ENCODE peak calls at places on chromosome 12, in eight cellular contexts. One of them, this sample, is unnamed.

GRCh38 chr12:92827836-92828431 is 101.2 kb downstream of the EEA1 start:
- DNase-seq in AG09319: peak; percentile 10
- DNase-seq in psoas muscle: no peak
- DNase-seq in MCF 10A: peak; percentile 69
- DNase-seq in WTC11: peak; percentile 26
- DNase-seq in GM20000: peak; percentile 32
- DNase-seq in astrocyte of the cerebellum: peak; percentile 12
- DNase-seq in Calu3: peak; percentile 41
- DNase-seq in this sample: peak; percentile 38

GRCh38 chr12:108729612-108730336 is 1.5 kb downstream of the CORO1C start:
- DNase-seq in AG09319: no peak
- DNase-seq in psoas muscle: no peak
- DNase-seq in MCF 10A: peak; percentile 49
- DNase-seq in WTC11: no peak
- DNase-seq in GM20000: no peak
- DNase-seq in astrocyte of the cerebellum: no peak
- DNase-seq in Calu3: no peak
- DNase-seq in this sample: peak; percentile 15

GRCh38 chr12:132061197-132061596 is 82.9 kb downstream of the DDX51 start:
- DNase-seq in AG09319: no peak
- DNase-seq in psoas muscle: no peak
- DNase-seq in MCF 10A: no peak
- DNase-seq in WTC11: no peak
- DNase-seq in GM20000: no peak
- DNase-seq in astrocyte of the cerebellum: no peak
- DNase-seq in Calu3: no peak
- DNase-seq in this sample: no peak

GRCh38 chr12:71871116-71871515 is 31.6 kb downstream of the TBC1D15 start:
- DNase-seq in AG09319: no peak
- DNase-seq in psoas muscle: no peak
- DNase-seq in MCF 10A: peak; percentile 40
- DNase-seq in WTC11: no peak
- DNase-seq in GM20000: no peak
- DNase-seq in astrocyte of the cerebellum: no peak
- DNase-seq in Calu3: no peak
- DNase-seq in this sample: peak; percentile 36

GRCh38 chr12:130761537-130762318 is 45.6 kb upstream of the RIMBP2 start:
- DNase-seq in AG09319: no peak
- DNase-seq in psoas muscle: no peak
- DNase-seq in MCF 10A: peak; percentile 45
- DNase-seq in WTC11: peak; percentile 73
- DNase-seq in GM20000: peak; percentile 73
- DNase-seq in astrocyte of the cerebellum: no peak
- DNase-seq in Calu3: peak; percentile 79
- DNase-seq in this sample: peak; percentile 14

GRCh38 chr12:116759783-116760581 is 21.9 kb downstream of the RNFT2 start:
- DNase-seq in AG09319: no peak
- DNase-seq in psoas muscle: no peak
- DNase-seq in MCF 10A: no peak
- DNase-seq in WTC11: peak; percentile 77
- DNase-seq in GM20000: no peak
- DNase-seq in astrocyte of the cerebellum: no peak
- DNase-seq in Calu3: no peak
- DNase-seq in this sample: no peak

GRCh38 chr12:13390381-13390856 is 193.9 kb downstream of the EMP1 start:
- DNase-seq in AG09319: peak; percentile 65
- DNase-seq in psoas muscle: peak; percentile 92
- DNase-seq in MCF 10A: peak; percentile 97
- DNase-seq in WTC11: no peak
- DNase-seq in GM20000: no peak
- DNase-seq in astrocyte of the cerebellum: peak; percentile 62
- DNase-seq in Calu3: peak; percentile 89
- DNase-seq in this sample: peak; percentile 16

GRCh38 chr12:19298837-19299605 is 140.3 kb upstream of the AEBP2 start:
- DNase-seq in AG09319: no peak
- DNase-seq in psoas muscle: no peak
- DNase-seq in MCF 10A: peak; percentile 76
- DNase-seq in WTC11: no peak
- DNase-seq in GM20000: no peak
- DNase-seq in astrocyte of the cerebellum: no peak
- DNase-seq in Calu3: no peak
- DNase-seq in this sample: no peak

GRCh38 chr12:57522019-57522886 is at the start of gene MBD6:
- DNase-seq in AG09319: peak; percentile 93
- DNase-seq in psoas muscle: peak; percentile 97
- DNase-seq in MCF 10A: peak; percentile 93
- DNase-seq in WTC11: peak; percentile 85
- DNase-seq in GM20000: peak; percentile 99
- DNase-seq in astrocyte of the cerebellum: peak; percentile 55
- DNase-seq in Calu3: peak; percentile 96
- DNase-seq in this sample: peak; percentile 92

GRCh38 chr12:118033331-118033730 is 16.8 kb downstream of the RFC5 start:
- DNase-seq in AG09319: no peak
- DNase-seq in psoas muscle: no peak
- DNase-seq in MCF 10A: no peak
- DNase-seq in WTC11: no peak
- DNase-seq in GM20000: no peak
- DNase-seq in astrocyte of the cerebellum: no peak
- DNase-seq in Calu3: no peak
- DNase-seq in this sample: no peak

GRCh38 chr12:118033902-118034301 is 17.4 kb downstream of the RFC5 start:
- DNase-seq in AG09319: peak; percentile 48
- DNase-seq in psoas muscle: no peak
- DNase-seq in MCF 10A: no peak
- DNase-seq in WTC11: no peak
- DNase-seq in GM20000: no peak
- DNase-seq in astrocyte of the cerebellum: no peak
- DNase-seq in Calu3: no peak
- DNase-seq in this sample: no peak

GRCh38 chr12:118035194-118036041 is 18.9 kb downstream of the RFC5 start:
- DNase-seq in AG09319: no peak
- DNase-seq in psoas muscle: no peak
- DNase-seq in MCF 10A: no peak
- DNase-seq in WTC11: no peak
- DNase-seq in GM20000: peak; percentile 61
- DNase-seq in astrocyte of the cerebellum: no peak
- DNase-seq in Calu3: peak; percentile 39
- DNase-seq in this sample: no peak

GRCh38 chr12:118036672-118037411 is 20.3 kb downstream of the RFC5 start:
- DNase-seq in AG09319: no peak
- DNase-seq in psoas muscle: no peak
- DNase-seq in MCF 10A: no peak
- DNase-seq in WTC11: no peak
- DNase-seq in GM20000: no peak
- DNase-seq in astrocyte of the cerebellum: no peak
- DNase-seq in Calu3: no peak
- DNase-seq in this sample: no peak

GRCh38 chr12:118034429-118035193 is 18.1 kb downstream of the RFC5 start:
- DNase-seq in AG09319: no peak
- DNase-seq in psoas muscle: no peak
- DNase-seq in MCF 10A: peak; percentile 64
- DNase-seq in WTC11: peak; percentile 18
- DNase-seq in GM20000: no peak
- DNase-seq in astrocyte of the cerebellum: no peak
- DNase-seq in Calu3: peak; percentile 44
- DNase-seq in this sample: peak; percentile 67
- TF ChIP-seq CTCF in AG09319: peak; percentile 55
- TF ChIP-seq CTCF in psoas muscle: peak; percentile 36
- TF ChIP-seq CTCF in MCF 10A: peak; percentile 49
- TF ChIP-seq CTCF in WTC11: no peak
- TF ChIP-seq CTCF in GM20000: no peak
- TF ChIP-seq CTCF in astrocyte of the cerebellum: peak; percentile 47
- TF ChIP-seq CTCF in Calu3: peak; percentile 9
- TF ChIP-seq CTCF in this sample: peak; percentile 74

GRCh38 chr12:5073054-5073453 is 29.4 kb downstream of the KCNA5 start:
- DNase-seq in AG09319: no peak
- DNase-seq in psoas muscle: no peak
- DNase-seq in MCF 10A: no peak
- DNase-seq in WTC11: no peak
- DNase-seq in GM20000: no peak
- DNase-seq in astrocyte of the cerebellum: no peak
- DNase-seq in Calu3: no peak
- DNase-seq in this sample: no peak
- TF ChIP-seq CTCF in AG09319: no peak
- TF ChIP-seq CTCF in psoas muscle: no peak
- TF ChIP-seq CTCF in MCF 10A: no peak
- TF ChIP-seq CTCF in WTC11: no peak
- TF ChIP-seq CTCF in GM20000: no peak
- TF ChIP-seq CTCF in astrocyte of the cerebellum: peak; percentile 3
- TF ChIP-seq CTCF in Calu3: no peak
- TF ChIP-seq CTCF in this sample: peak; percentile 45

GRCh38 chr12:49673446-49674317 is 33.5 kb downstream of the FMNL3 start:
- DNase-seq in AG09319: peak; percentile 86
- DNase-seq in psoas muscle: peak; percentile 95
- DNase-seq in MCF 10A: no peak
- DNase-seq in WTC11: peak; percentile 66
- DNase-seq in GM20000: no peak
- DNase-seq in astrocyte of the cerebellum: peak; percentile 89
- DNase-seq in Calu3: no peak
- DNase-seq in this sample: peak; percentile 90
- TF ChIP-seq CTCF in AG09319: peak; percentile 31
- TF ChIP-seq CTCF in psoas muscle: peak; percentile 46
- TF ChIP-seq CTCF in MCF 10A: no peak
- TF ChIP-seq CTCF in WTC11: no peak
- TF ChIP-seq CTCF in GM20000: no peak
- TF ChIP-seq CTCF in astrocyte of the cerebellum: no peak
- TF ChIP-seq CTCF in Calu3: no peak
- TF ChIP-seq CTCF in this sample: peak; percentile 60

GRCh38 chr12:121003650-121004049 is 12.6 kb downstream of the C12orf43 start:
- DNase-seq in AG09319: no peak
- DNase-seq in psoas muscle: no peak
- DNase-seq in MCF 10A: no peak
- DNase-seq in WTC11: peak; percentile 73
- DNase-seq in GM20000: no peak
- DNase-seq in astrocyte of the cerebellum: no peak
- DNase-seq in Calu3: peak; percentile 54
- DNase-seq in this sample: no peak
- TF ChIP-seq CTCF in AG09319: no peak
- TF ChIP-seq CTCF in psoas muscle: no peak
- TF ChIP-seq CTCF in MCF 10A: no peak
- TF ChIP-seq CTCF in WTC11: no peak
- TF ChIP-seq CTCF in GM20000: no peak
- TF ChIP-seq CTCF in astrocyte of the cerebellum: no peak
- TF ChIP-seq CTCF in Calu3: no peak
- TF ChIP-seq CTCF in this sample: peak; percentile 39

GRCh38 chr12:129241852-129242251 is 388.6 kb downstream of the GLT1D1 start:
- DNase-seq in AG09319: no peak
- DNase-seq in psoas muscle: no peak
- DNase-seq in MCF 10A: no peak
- DNase-seq in WTC11: no peak
- DNase-seq in GM20000: no peak
- DNase-seq in astrocyte of the cerebellum: no peak
- DNase-seq in Calu3: no peak
- DNase-seq in this sample: no peak
- TF ChIP-seq CTCF in AG09319: no peak
- TF ChIP-seq CTCF in psoas muscle: no peak
- TF ChIP-seq CTCF in MCF 10A: no peak
- TF ChIP-seq CTCF in WTC11: no peak
- TF ChIP-seq CTCF in GM20000: no peak
- TF ChIP-seq CTCF in astrocyte of the cerebellum: no peak
- TF ChIP-seq CTCF in Calu3: no peak
- TF ChIP-seq CTCF in this sample: no peak

GRCh38 chr12:77686760-77687159 is 143.9 kb upstream of the NAV3 start:
- DNase-seq in AG09319: no peak
- DNase-seq in psoas muscle: no peak
- DNase-seq in MCF 10A: no peak
- DNase-seq in WTC11: no peak
- DNase-seq in GM20000: no peak
- DNase-seq in astrocyte of the cerebellum: peak; percentile 24
- DNase-seq in Calu3: no peak
- DNase-seq in this sample: no peak
- TF ChIP-seq CTCF in AG09319: peak; percentile 9
- TF ChIP-seq CTCF in psoas muscle: no peak
- TF ChIP-seq CTCF in MCF 10A: no peak
- TF ChIP-seq CTCF in WTC11: no peak
- TF ChIP-seq CTCF in GM20000: no peak
- TF ChIP-seq CTCF in astrocyte of the cerebellum: peak; percentile 43
- TF ChIP-seq CTCF in Calu3: no peak
- TF ChIP-seq CTCF in this sample: peak; percentile 25

DNA sequence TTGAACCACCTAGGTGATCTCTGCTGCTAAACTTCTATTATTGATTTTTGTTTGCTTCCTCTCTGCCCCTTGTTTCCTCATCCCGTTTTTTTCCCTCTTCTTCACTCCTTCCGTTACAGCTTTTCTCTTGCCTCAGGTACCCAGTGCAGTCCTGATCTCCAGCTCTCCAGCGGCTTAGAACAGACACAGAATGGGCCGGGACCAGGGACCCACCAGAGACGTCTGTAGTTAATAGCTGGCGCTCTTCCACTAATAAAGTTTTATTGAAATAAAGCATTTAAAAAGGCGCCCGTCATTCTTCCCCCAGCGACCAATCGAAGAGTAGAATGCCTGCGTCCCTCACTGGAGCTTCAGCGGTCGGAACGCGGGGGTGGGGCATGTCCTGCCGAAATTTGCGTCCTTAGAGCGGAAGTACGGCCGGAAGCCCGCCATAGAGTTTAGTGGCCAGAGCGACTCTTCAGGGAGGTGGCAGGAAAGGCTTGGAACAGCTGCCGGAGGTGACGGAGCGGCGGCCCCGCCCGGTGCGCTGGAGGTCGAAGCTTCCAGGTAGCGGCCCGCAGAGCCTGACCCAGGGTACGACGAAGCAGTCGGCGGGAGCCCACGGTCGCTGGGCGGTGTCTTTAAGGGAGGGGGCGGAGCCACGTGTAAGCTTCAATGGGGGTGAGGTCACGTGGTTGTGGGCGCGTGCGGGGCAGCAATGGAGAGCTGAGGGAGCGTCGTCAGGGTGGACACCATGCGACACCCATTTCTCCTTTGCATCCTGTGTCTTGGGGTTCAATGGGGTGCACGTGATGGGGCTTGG is at the start of gene COPS7A:
- DNase-seq in AG09319: peak; percentile 91
- DNase-seq in psoas muscle: peak; percentile 99
- DNase-seq in MCF 10A: peak; percentile 99
- DNase-seq in WTC11: peak; percentile 98
- DNase-seq in GM20000: peak; percentile 95
- DNase-seq in astrocyte of the cerebellum: peak; percentile 94
- DNase-seq in Calu3: peak; percentile 97
- DNase-seq in this sample: peak; percentile 98
- TF ChIP-seq CTCF in AG09319: no peak
- TF ChIP-seq CTCF in psoas muscle: no peak
- TF ChIP-seq CTCF in MCF 10A: no peak
- TF ChIP-seq CTCF in WTC11: no peak
- TF ChIP-seq CTCF in GM20000: no peak
- TF ChIP-seq CTCF in astrocyte of the cerebellum: no peak
- TF ChIP-seq CTCF in Calu3: no peak
- TF ChIP-seq CTCF in this sample: peak; percentile 9

This sample was measured in HFFc6.